ENCODE peak calls at places on chromosome 14, in eight cellular contexts. R is GM23338, Y is PC-3, F is GM23248, B is MM.1S, V is OCI-LY7, M is HCT116, I is neural progenitor cell. E is an unnamed sample.
A peak's percentile ranks its signal among the peaks of the same experiment; 100 is the strongest.

GRCh38 chr14:71400821-71401447 is 493.7 kb downstream of the PCNX1 start:
- DNase-seq in R (no peak), M (no peak), I (no peak), B (no peak), Y (no peak), V (no peak), F (peak; percentile 38), E (no peak)

GRCh38 chr14:52473557-52473956 is 78.7 kb downstream of the TXNDC16 start:
- DNase-seq in M (peak; percentile 28), V (peak; percentile 14), F (peak; percentile 45), B (no peak), I (peak; percentile 12), Y (peak; percentile 78), R (peak; percentile 38), E (peak; percentile 16)

GRCh38 chr14:96806836-96807235 is 9.7 kb downstream of the VRK1 start:
- DNase-seq in Y (no peak), R (no peak), F (no peak), B (no peak), I (no peak), V (no peak), M (no peak), E (no peak)

GRCh38 chr14:89451229-89451628 is 34.2 kb upstream of the FOXN3 start:
- DNase-seq in V (no peak), R (no peak), M (no peak), I (no peak), Y (no peak), B (no peak), F (no peak), E (no peak)

GRCh38 chr14:30808576-30808975 is 65.8 kb upstream of the COCH start:
- DNase-seq in R (no peak), Y (peak; percentile 12), V (no peak), M (no peak), I (no peak), F (peak; percentile 2), B (no peak), E (no peak)

GRCh38 chr14:96741151-96741977 is 55.8 kb upstream of the VRK1 start:
- DNase-seq in F (peak; percentile 68), Y (peak; percentile 72), V (peak; percentile 59), M (no peak), R (peak; percentile 64), I (peak; percentile 79), B (peak; percentile 31), E (peak; percentile 91)

GRCh38 chr14:106578479-106578878 is 1052.1 kb downstream of the TMEM121 start:
- DNase-seq in M (no peak), I (no peak), B (no peak), R (no peak), V (peak; percentile 68), Y (no peak), F (no peak), E (no peak)

GRCh38 chr14:34722723-34723545 is 8.5 kb upstream of the CFL2 start:
- DNase-seq in F (peak; percentile 75), R (peak; percentile 69), M (peak; percentile 61), V (peak; percentile 57), Y (peak; percentile 77), B (peak; percentile 23), I (peak; percentile 32), E (peak; percentile 74)

GRCh38 chr14:91417134-91417982 is at the start of gene CCDC88C:
- DNase-seq in Y (peak; percentile 68), I (peak; percentile 93), F (peak; percentile 34), M (peak; percentile 22), R (peak; percentile 71), B (peak; percentile 61), V (peak; percentile 84), E (peak; percentile 93)

GRCh38 chr14:93688239-93688666 is 100.0 kb downstream of the PRIMA1 start:
- DNase-seq in B (no peak), R (peak; percentile 95), Y (no peak), V (no peak), I (peak; percentile 94), M (no peak), F (no peak), E (no peak)

GRCh38 chr14:103126873-103127304 is 3.6 kb downstream of the TNFAIP2 start:
- DNase-seq in B (no peak), I (peak; percentile 95), R (peak; percentile 91), F (peak; percentile 46), M (no peak), V (no peak), Y (peak; percentile 70), E (peak; percentile 89)

GRCh38 chr14:44961730-44962572 is at the start of the genes KLHL28 and TOGARAM1:
- DNase-seq in F (peak; percentile 100), V (peak; percentile 99), B (peak; percentile 97), I (peak; percentile 98), R (peak; percentile 100), M (peak; percentile 98), Y (peak; percentile 100), E (peak; percentile 80)

GRCh38 chr14:44960646-44961045 is 1.1 kb downstream of the KLHL28 start:
- DNase-seq in R (no peak), I (no peak), Y (no peak), V (no peak), F (peak; percentile 58), B (no peak), M (no peak), E (no peak)

GRCh38 chr14:44959538-44959937 is 2.2 kb downstream of the KLHL28 start:
- DNase-seq in I (no peak), M (no peak), V (no peak), R (no peak), Y (no peak), B (no peak), F (no peak), E (no peak)

GRCh38 chr14:44961151-44961729 is 507 bp downstream of the KLHL28 start:
- DNase-seq in I (peak; percentile 73), M (no peak), B (peak; percentile 43), Y (peak; percentile 57), F (peak; percentile 85), V (peak; percentile 63), R (peak; percentile 78), E (peak; percentile 23)

GRCh38 chr14:44960146-44960545 is 1.6 kb downstream of the KLHL28 start:
- DNase-seq in B (no peak), R (no peak), Y (peak; percentile 6), F (peak; percentile 56), V (peak; percentile 18), I (no peak), M (no peak), E (no peak)
- TF ChIP-seq EZH2phosphoT487 in B (no peak), R (no peak), Y (no peak), F (no peak), V (no peak), I (no peak), M (no peak), E (no peak)

GRCh38 chr14:58133739-58134138 is 18.3 kb downstream of the ARMH4 start:
- DNase-seq in V (no peak), B (no peak), M (no peak), I (no peak), Y (peak; percentile 97), R (no peak), F (peak; percentile 76), E (no peak)
- TF ChIP-seq EZH2phosphoT487 in V (no peak), B (no peak), M (no peak), I (no peak), Y (no peak), R (no peak), F (no peak), E (no peak)

GRCh38 chr14:102028733-102029132 is 58.1 kb downstream of the HSP90AA1 start:
- DNase-seq in V (no peak), B (no peak), R (no peak), F (peak; percentile 90), M (no peak), Y (peak; percentile 96), I (no peak), E (no peak)

GRCh38 chr14:102026934-102027333 is 59.9 kb downstream of the HSP90AA1 start:
- DNase-seq in R (no peak), Y (no peak), B (no peak), V (no peak), I (no peak), F (no peak), M (no peak), E (no peak)

GRCh38 chr14:102029956-102030355 is 56.9 kb downstream of the HSP90AA1 start:
- DNase-seq in F (peak; percentile 52), B (no peak), R (no peak), Y (peak; percentile 48), V (no peak), M (no peak), I (no peak), E (no peak)

GRCh38 chr14:102033241-102033640 is 53.6 kb downstream of the HSP90AA1 start:
- DNase-seq in Y (no peak), I (no peak), B (no peak), M (no peak), R (no peak), F (no peak), V (no peak), E (no peak)

GRCh38 chr14:102027951-102028350 is 58.9 kb downstream of the HSP90AA1 start:
- DNase-seq in R (no peak), V (no peak), I (no peak), Y (peak; percentile 51), F (no peak), M (no peak), B (no peak), E (no peak)
- TF ChIP-seq EZH2phosphoT487 in R (no peak), V (no peak), I (no peak), Y (no peak), F (no peak), M (no peak), B (no peak), E (no peak)

GRCh38 chr14:68293404-68293803 is 473.8 kb downstream of the RAD51B start:
- DNase-seq in B (no peak), R (no peak), V (peak; percentile 74), M (no peak), Y (no peak), F (no peak), I (no peak), E (no peak)

GRCh38 chr14:68295316-68295816 is 475.8 kb downstream of the RAD51B start:
- DNase-seq in R (no peak), F (no peak), I (peak; percentile 39), M (peak; percentile 15), Y (no peak), V (no peak), B (no peak), E (no peak)

GRCh38 chr14:68291820-68292219 is 472.2 kb downstream of the RAD51B start:
- DNase-seq in V (no peak), R (peak; percentile 82), I (no peak), B (no peak), F (no peak), Y (peak; percentile 16), M (peak; percentile 37), E (no peak)

GRCh38 chr14:68297011-68297410 is 477.4 kb downstream of the RAD51B start:
- DNase-seq in F (no peak), M (no peak), V (no peak), I (no peak), R (no peak), B (no peak), Y (no peak), E (no peak)

DNA sequence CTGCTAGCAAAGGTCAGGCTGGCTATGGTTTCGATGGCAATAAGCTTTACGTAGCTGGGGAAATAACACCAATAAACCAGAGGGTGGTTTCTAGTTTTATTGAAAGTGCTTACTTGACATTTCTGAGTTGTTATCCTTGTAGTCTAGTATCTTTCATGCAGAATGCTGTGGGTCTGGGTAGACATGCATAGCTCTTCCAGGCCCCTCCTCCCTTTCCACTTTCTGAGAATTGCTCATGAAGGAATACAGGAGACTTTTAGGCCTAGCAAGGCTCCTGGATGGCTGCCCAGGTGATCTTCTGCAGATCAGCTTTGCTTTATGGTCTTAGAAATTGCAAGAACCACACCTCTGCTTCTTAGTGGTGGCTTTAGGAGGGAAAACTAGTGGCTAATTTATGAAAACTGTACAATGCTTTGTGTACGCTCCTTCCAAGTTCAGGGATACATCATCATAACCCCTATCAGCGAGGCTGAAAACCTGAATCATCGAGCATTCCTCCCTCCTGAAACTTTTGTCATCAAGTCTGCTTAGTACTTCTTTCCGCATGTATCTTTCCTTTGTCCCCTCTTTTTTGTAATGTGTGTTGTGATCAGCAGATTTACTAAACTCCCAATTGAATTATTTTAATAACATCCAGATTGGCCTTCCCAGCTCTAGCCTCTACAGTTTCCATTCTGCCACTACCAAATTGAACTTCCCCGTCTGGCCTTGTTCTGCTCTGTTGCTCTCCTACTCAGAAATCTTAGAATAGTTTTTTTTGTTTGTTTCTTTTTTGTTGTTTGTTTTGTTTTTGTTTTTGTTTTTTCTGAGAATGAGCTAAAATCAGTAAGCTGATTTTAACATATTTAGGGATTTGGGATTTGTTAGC is 473.1 kb downstream of the RAD51B start:
- DNase-seq in M (no peak), B (peak; percentile 56), I (no peak), R (no peak), F (peak; percentile 54), V (no peak), Y (no peak), E (peak; percentile 21)
- TF ChIP-seq EZH2phosphoT487 in M (no peak), B (no peak), I (no peak), R (no peak), F (no peak), V (no peak), Y (no peak), E (no peak)

E was measured in SK-N-SH.